ENCODE peak calls at places on chromosomes 6 and 20, in seven cellular contexts. One of them, this sample, is unnamed.
A peak's percentile ranks its signal among the peaks of the same experiment; 100 is the strongest.

GRCh38 chr20:6654490-6655247 is 112.8 kb upstream of the BMP2 start:
- DNase-seq in dorsolateral prefrontal cortex: no peak
- DNase-seq in epithelial cell of esophagus: peak; percentile 97
- DNase-seq in GM23338: no peak
- DNase-seq in cardiac fibroblast: peak; percentile 40
- DNase-seq in heart left ventricle: no peak
- DNase-seq in CD8-positive, alpha-beta memory T cell: no peak
- DNase-seq in this sample: no peak

GRCh38 chr20:35199696-35200095 is 26.8 kb upstream of the MMP24 start:
- DNase-seq in dorsolateral prefrontal cortex: no peak
- DNase-seq in epithelial cell of esophagus: peak; percentile 71
- DNase-seq in GM23338: no peak
- DNase-seq in cardiac fibroblast: peak; percentile 70
- DNase-seq in heart left ventricle: no peak
- DNase-seq in CD8-positive, alpha-beta memory T cell: no peak
- DNase-seq in this sample: no peak

GRCh38 chr6:142886431-142887170 is 58.4 kb downstream of the HIVEP2 start:
- DNase-seq in dorsolateral prefrontal cortex: no peak
- DNase-seq in epithelial cell of esophagus: peak; percentile 64
- DNase-seq in GM23338: peak; percentile 11
- DNase-seq in cardiac fibroblast: peak; percentile 71
- DNase-seq in heart left ventricle: no peak
- DNase-seq in CD8-positive, alpha-beta memory T cell: no peak
- DNase-seq in this sample: no peak

GRCh38 chr20:49616154-49617007 is 48.4 kb upstream of the PTGIS start:
- DNase-seq in dorsolateral prefrontal cortex: no peak
- DNase-seq in epithelial cell of esophagus: no peak
- DNase-seq in GM23338: no peak
- DNase-seq in cardiac fibroblast: no peak
- DNase-seq in heart left ventricle: no peak
- DNase-seq in CD8-positive, alpha-beta memory T cell: no peak
- DNase-seq in this sample: no peak

GRCh38 chr20:14481863-14482262 is 144.5 kb upstream of the FLRT3 start:
- DNase-seq in dorsolateral prefrontal cortex: no peak
- DNase-seq in epithelial cell of esophagus: peak; percentile 84
- DNase-seq in GM23338: no peak
- DNase-seq in cardiac fibroblast: peak; percentile 73
- DNase-seq in heart left ventricle: no peak
- DNase-seq in CD8-positive, alpha-beta memory T cell: no peak
- DNase-seq in this sample: no peak

GRCh38 chr6:148617522-148617921 is 129.3 kb upstream of the UST start:
- DNase-seq in dorsolateral prefrontal cortex: no peak
- DNase-seq in epithelial cell of esophagus: no peak
- DNase-seq in GM23338: no peak
- DNase-seq in cardiac fibroblast: peak; percentile 56
- DNase-seq in heart left ventricle: no peak
- DNase-seq in CD8-positive, alpha-beta memory T cell: no peak
- DNase-seq in this sample: no peak

GRCh38 chr6:35120746-35121145 is 20.4 kb downstream of the TCP11 start:
- DNase-seq in dorsolateral prefrontal cortex: no peak
- DNase-seq in epithelial cell of esophagus: peak; percentile 39
- DNase-seq in GM23338: no peak
- DNase-seq in cardiac fibroblast: no peak
- DNase-seq in heart left ventricle: no peak
- DNase-seq in CD8-positive, alpha-beta memory T cell: no peak
- DNase-seq in this sample: no peak

GRCh38 chr20:2575682-2576081 is 39.3 kb downstream of the TMC2 start:
- DNase-seq in dorsolateral prefrontal cortex: no peak
- DNase-seq in epithelial cell of esophagus: no peak
- DNase-seq in GM23338: no peak
- DNase-seq in cardiac fibroblast: no peak
- DNase-seq in heart left ventricle: no peak
- DNase-seq in CD8-positive, alpha-beta memory T cell: no peak
- DNase-seq in this sample: no peak

DNA sequence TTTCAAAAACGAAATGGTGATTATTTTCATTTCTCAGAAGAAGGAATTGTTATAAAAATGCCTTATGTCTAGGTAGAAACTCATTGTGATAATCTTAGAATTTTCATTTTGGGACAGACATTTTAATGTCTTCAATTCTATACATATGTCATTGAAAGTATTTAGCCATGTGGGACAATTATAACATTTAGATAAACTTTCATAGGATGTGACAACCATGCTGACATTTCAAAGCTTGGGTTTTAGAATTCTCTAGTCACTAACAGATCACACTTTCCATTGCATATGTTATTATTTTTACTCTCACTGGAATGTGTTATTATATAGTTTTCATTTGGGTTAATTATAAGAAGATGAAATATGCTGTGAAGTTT is 4.9 kb downstream of the TAGAP start:
- DNase-seq in dorsolateral prefrontal cortex: no peak
- DNase-seq in epithelial cell of esophagus: no peak
- DNase-seq in GM23338: no peak
- DNase-seq in cardiac fibroblast: no peak
- DNase-seq in heart left ventricle: no peak
- DNase-seq in CD8-positive, alpha-beta memory T cell: no peak
- DNase-seq in this sample: no peak
- H3K4me3 ChIP-seq in dorsolateral prefrontal cortex: no peak overlapping the region
- H3K4me3 ChIP-seq in epithelial cell of esophagus: no peak overlapping the region
- H3K4me3 ChIP-seq in GM23338: no peak overlapping the region
- H3K4me3 ChIP-seq in cardiac fibroblast: no peak overlapping the region
- H3K4me3 ChIP-seq in heart left ventricle: no peak overlapping the region
- H3K4me3 ChIP-seq in CD8-positive, alpha-beta memory T cell: peak overlapping the region; percentile 89
- H3K4me3 ChIP-seq in this sample: no peak overlapping the region

GRCh38 chr6:150068173-150068785 is 642 bp downstream of the ULBP3 start:
- DNase-seq in dorsolateral prefrontal cortex: no peak
- DNase-seq in epithelial cell of esophagus: no peak
- DNase-seq in GM23338: no peak
- DNase-seq in cardiac fibroblast: no peak
- DNase-seq in heart left ventricle: no peak
- DNase-seq in CD8-positive, alpha-beta memory T cell: no peak
- DNase-seq in this sample: no peak

GRCh38 chr6:150072201-150072600 is 3.3 kb upstream of the ULBP3 start:
- DNase-seq in dorsolateral prefrontal cortex: no peak
- DNase-seq in epithelial cell of esophagus: peak; percentile 85
- DNase-seq in GM23338: peak; percentile 63
- DNase-seq in cardiac fibroblast: peak; percentile 57
- DNase-seq in heart left ventricle: peak; percentile 71
- DNase-seq in CD8-positive, alpha-beta memory T cell: peak; percentile 42
- DNase-seq in this sample: peak; percentile 52

GRCh38 chr6:150068786-150069648 is at the start of gene ULBP3:
- DNase-seq in dorsolateral prefrontal cortex: peak; percentile 58
- DNase-seq in epithelial cell of esophagus: peak; percentile 98
- DNase-seq in GM23338: peak; percentile 86
- DNase-seq in cardiac fibroblast: peak; percentile 96
- DNase-seq in heart left ventricle: peak; percentile 91
- DNase-seq in CD8-positive, alpha-beta memory T cell: peak; percentile 71
- DNase-seq in this sample: peak; percentile 97

GRCh38 chr6:150070236-150070860 is 1.4 kb upstream of the ULBP3 start:
- DNase-seq in dorsolateral prefrontal cortex: no peak
- DNase-seq in epithelial cell of esophagus: peak; percentile 66
- DNase-seq in GM23338: no peak
- DNase-seq in cardiac fibroblast: no peak
- DNase-seq in heart left ventricle: no peak
- DNase-seq in CD8-positive, alpha-beta memory T cell: no peak
- DNase-seq in this sample: no peak

DNA sequence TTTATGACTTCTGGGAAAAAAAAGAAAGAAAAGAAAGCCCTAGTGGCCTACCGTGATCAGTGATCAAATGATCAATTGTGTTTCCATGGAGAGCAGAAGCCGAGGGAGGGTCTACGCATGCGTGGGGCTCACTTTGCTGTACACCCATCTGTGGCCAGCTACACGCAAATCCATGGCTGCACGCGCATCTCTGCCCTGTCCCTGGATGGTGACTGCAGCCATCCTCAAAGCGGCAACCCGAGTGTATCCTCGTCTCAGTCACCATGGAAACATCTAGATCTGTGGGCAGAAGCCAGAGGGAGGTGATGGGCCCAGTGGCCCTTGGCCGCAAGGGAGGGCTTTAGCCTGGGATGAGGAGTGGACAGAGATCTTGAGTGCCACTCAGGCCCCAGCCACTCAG is 786 bp upstream of the ULBP3 start:
- DNase-seq in dorsolateral prefrontal cortex: peak; percentile 61
- DNase-seq in epithelial cell of esophagus: no peak
- DNase-seq in GM23338: no peak
- DNase-seq in cardiac fibroblast: no peak
- DNase-seq in heart left ventricle: no peak
- DNase-seq in CD8-positive, alpha-beta memory T cell: no peak
- DNase-seq in this sample: no peak
- H3K4me3 ChIP-seq in dorsolateral prefrontal cortex: peak overlapping the region; percentile 62
- H3K4me3 ChIP-seq in epithelial cell of esophagus: no peak overlapping the region
- H3K4me3 ChIP-seq in GM23338: peak overlapping the region; percentile 89
- H3K4me3 ChIP-seq in cardiac fibroblast: no peak overlapping the region
- H3K4me3 ChIP-seq in heart left ventricle: no peak overlapping the region
- H3K4me3 ChIP-seq in CD8-positive, alpha-beta memory T cell: no peak overlapping the region
- H3K4me3 ChIP-seq in this sample: no peak overlapping the region

GRCh38 chr6:95948324-95948723 is 67.5 kb upstream of the FUT9 start:
- DNase-seq in dorsolateral prefrontal cortex: no peak
- DNase-seq in epithelial cell of esophagus: no peak
- DNase-seq in GM23338: no peak
- DNase-seq in cardiac fibroblast: no peak
- DNase-seq in heart left ventricle: no peak
- DNase-seq in CD8-positive, alpha-beta memory T cell: no peak
- DNase-seq in this sample: no peak
- H3K4me3 ChIP-seq in dorsolateral prefrontal cortex: no peak overlapping the region
- H3K4me3 ChIP-seq in epithelial cell of esophagus: no peak overlapping the region
- H3K4me3 ChIP-seq in GM23338: no peak overlapping the region
- H3K4me3 ChIP-seq in cardiac fibroblast: no peak overlapping the region
- H3K4me3 ChIP-seq in heart left ventricle: no peak overlapping the region
- H3K4me3 ChIP-seq in CD8-positive, alpha-beta memory T cell: no peak overlapping the region
- H3K4me3 ChIP-seq in this sample: no peak overlapping the region

DNA sequence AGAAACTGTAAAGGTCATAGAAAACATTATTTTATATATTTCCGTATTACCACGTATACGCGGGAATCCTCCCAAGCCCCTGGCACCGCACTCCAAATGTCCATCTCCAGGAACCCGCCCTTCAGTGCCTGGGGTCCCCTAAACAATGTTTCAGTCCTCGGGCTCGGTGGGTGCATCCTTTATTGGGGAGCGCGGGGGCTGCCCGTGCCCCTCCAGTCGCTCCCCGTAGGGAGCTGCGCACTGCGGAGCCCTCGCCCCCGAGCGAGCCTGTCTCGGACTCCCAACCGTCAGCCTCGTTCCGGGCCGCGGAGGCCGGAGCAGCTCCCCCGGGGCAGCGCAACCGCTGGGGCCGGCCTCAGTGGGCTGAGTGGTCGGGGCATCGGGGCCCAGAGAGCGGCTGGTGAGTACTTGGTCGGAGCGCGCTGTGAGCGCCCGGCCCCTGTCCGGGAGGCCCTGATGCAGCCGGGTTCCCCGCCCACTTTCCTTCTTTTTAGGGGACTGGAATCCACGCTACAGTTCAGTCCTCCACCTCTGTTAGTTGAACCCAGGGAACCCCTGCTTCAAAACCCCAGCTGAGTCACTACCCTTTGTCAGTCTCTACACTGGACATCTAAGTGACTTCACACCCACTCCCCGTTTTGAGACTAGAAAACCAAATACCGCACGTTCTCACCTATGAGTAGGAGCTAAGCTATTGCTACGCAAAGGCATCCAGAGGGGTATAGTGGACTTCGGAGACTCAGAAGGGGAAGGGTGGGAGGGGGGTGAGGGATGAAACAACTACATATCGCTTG is at the start of gene DNAH8:
- DNase-seq in dorsolateral prefrontal cortex: no peak
- DNase-seq in epithelial cell of esophagus: no peak
- DNase-seq in GM23338: peak; percentile 58
- DNase-seq in cardiac fibroblast: no peak
- DNase-seq in heart left ventricle: no peak
- DNase-seq in CD8-positive, alpha-beta memory T cell: no peak
- DNase-seq in this sample: peak; percentile 59
- H3K4me3 ChIP-seq in dorsolateral prefrontal cortex: peak within 1 kb of the TSS; percentile 22
- H3K4me3 ChIP-seq in epithelial cell of esophagus: peak within 1 kb of the TSS; percentile 21
- H3K4me3 ChIP-seq in GM23338: peak within 1 kb of the TSS; percentile 75
- H3K4me3 ChIP-seq in cardiac fibroblast: peak within 1 kb of the TSS; percentile 26
- H3K4me3 ChIP-seq in heart left ventricle: peak within 1 kb of the TSS; percentile 36
- H3K4me3 ChIP-seq in CD8-positive, alpha-beta memory T cell: peak within 1 kb of the TSS; percentile 11
- H3K4me3 ChIP-seq in this sample: no peak within 1 kb of the TSS

GRCh38 chr6:130847546-130847945 is 20.3 kb downstream of the SMLR1 start:
- DNase-seq in dorsolateral prefrontal cortex: no peak
- DNase-seq in epithelial cell of esophagus: no peak
- DNase-seq in GM23338: no peak
- DNase-seq in cardiac fibroblast: no peak
- DNase-seq in heart left ventricle: no peak
- DNase-seq in CD8-positive, alpha-beta memory T cell: no peak
- DNase-seq in this sample: no peak

GRCh38 chr6:130846507-130846906 is 19.3 kb downstream of the SMLR1 start:
- DNase-seq in dorsolateral prefrontal cortex: no peak
- DNase-seq in epithelial cell of esophagus: no peak
- DNase-seq in GM23338: no peak
- DNase-seq in cardiac fibroblast: no peak
- DNase-seq in heart left ventricle: no peak
- DNase-seq in CD8-positive, alpha-beta memory T cell: no peak
- DNase-seq in this sample: no peak

GRCh38 chr6:130851026-130851425 is 23.8 kb downstream of the SMLR1 start:
- DNase-seq in dorsolateral prefrontal cortex: no peak
- DNase-seq in epithelial cell of esophagus: no peak
- DNase-seq in GM23338: no peak
- DNase-seq in cardiac fibroblast: no peak
- DNase-seq in heart left ventricle: no peak
- DNase-seq in CD8-positive, alpha-beta memory T cell: no peak
- DNase-seq in this sample: no peak

GRCh38 chr6:130849501-130850039 is 22.4 kb downstream of the SMLR1 start:
- DNase-seq in dorsolateral prefrontal cortex: no peak
- DNase-seq in epithelial cell of esophagus: no peak
- DNase-seq in GM23338: no peak
- DNase-seq in cardiac fibroblast: no peak
- DNase-seq in heart left ventricle: no peak
- DNase-seq in CD8-positive, alpha-beta memory T cell: no peak
- DNase-seq in this sample: no peak

DNA sequence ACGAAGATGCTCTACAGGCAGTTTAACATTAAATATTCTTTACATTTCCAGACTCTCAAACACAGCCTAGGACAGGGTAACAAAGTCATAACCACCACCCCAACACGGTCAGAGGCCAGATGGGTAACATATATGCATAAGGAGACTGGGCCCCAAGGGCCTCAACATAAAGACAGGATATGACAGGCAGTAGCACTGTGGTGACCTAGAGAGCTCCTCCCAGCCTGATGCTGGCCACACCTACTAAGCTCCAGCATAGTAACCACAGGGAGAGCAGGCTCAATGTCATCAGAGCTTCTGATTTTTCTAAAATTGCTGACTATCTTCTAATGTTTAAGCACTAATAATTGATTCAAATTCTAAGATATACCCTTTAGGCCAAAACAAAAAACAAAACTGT is 21.7 kb downstream of the SMLR1 start:
- DNase-seq in dorsolateral prefrontal cortex: no peak
- DNase-seq in epithelial cell of esophagus: peak; percentile 30
- DNase-seq in GM23338: peak; percentile 35
- DNase-seq in cardiac fibroblast: no peak
- DNase-seq in heart left ventricle: no peak
- DNase-seq in CD8-positive, alpha-beta memory T cell: no peak
- DNase-seq in this sample: no peak
- H3K4me3 ChIP-seq in dorsolateral prefrontal cortex: no peak overlapping the region
- H3K4me3 ChIP-seq in epithelial cell of esophagus: no peak overlapping the region
- H3K4me3 ChIP-seq in GM23338: no peak overlapping the region
- H3K4me3 ChIP-seq in cardiac fibroblast: no peak overlapping the region
- H3K4me3 ChIP-seq in heart left ventricle: no peak overlapping the region
- H3K4me3 ChIP-seq in CD8-positive, alpha-beta memory T cell: no peak overlapping the region
- H3K4me3 ChIP-seq in this sample: no peak overlapping the region